ENCODE peak calls at places on chromosomes 11 and 22, in eight cellular contexts. C is C1 segment of cervical spinal cord; Y is stimulated activated CD4-positive, alpha-beta T cell treated with anti-CD3 and anti-CD28 coated beads, TNF-alpha, amount 100 ng/mL, for 48 hours; P is MM.1S; V is ELF-1; O is kidney; Q is fibroblast of mammary gland; R is HL-60. H is an unnamed sample.

GRCh38 chr11:78542007-78542406 is 32.7 kb downstream of the NARS2 start:
- DNase-seq in R (no peak), Q (no peak), V (no peak), C (no peak), O (no peak), P (no peak), Y (no peak), H (no peak)

GRCh38 chr22:46068908-46069481 is 81.3 kb upstream of the PPARA start:
- DNase-seq in O (peak), Q (peak), Y (no peak), P (no peak), R (peak), C (no peak), V (no peak), H (no peak)

GRCh38 chr11:123181075-123181474 is 14.0 kb downstream of the CLMP start:
- DNase-seq in C (no peak), R (no peak), Y (no peak), Q (peak), P (no peak), O (no peak), V (no peak), H (no peak)

GRCh38 chr11:76694664-76695063 is 24.1 kb upstream of the LRRC32 start:
- DNase-seq in V (no peak), C (no peak), P (no peak), R (no peak), Y (no peak), O (no peak), Q (peak), H (no peak)

GRCh38 chr11:124674168-124674517 is 439 bp downstream of the SPA17 start:
- DNase-seq in C (no peak), R (no peak), O (no peak), Q (no peak), Y (no peak), V (peak), P (no peak), H (no peak)

GRCh38 chr11:93543292-93543977 is at the start of gene SMCO4:
- DNase-seq in Y (peak), P (peak), C (peak), V (peak), R (peak), Q (peak), O (peak), H (peak)

GRCh38 chr11:109605006-109605405 is 183.0 kb downstream of the C11orf87 start:
- DNase-seq in O (no peak), V (no peak), P (no peak), R (no peak), Q (no peak), C (no peak), Y (no peak), H (no peak)

GRCh38 chr11:94897330-94897768 is 76.0 kb downstream of the CWC15 start:
- DNase-seq in P (peak), Q (peak), V (peak), O (no peak), C (no peak), Y (peak), R (peak), H (no peak)

GRCh38 chr22:41479671-41480396 is 10.9 kb downstream of the ACO2 start:
- DNase-seq in C (peak), P (no peak), V (no peak), Q (peak), Y (no peak), O (no peak), R (no peak), H (no peak)

GRCh38 chr22:26357813-26358212 is 71.2 kb upstream of the ASPHD2 start:
- DNase-seq in Q (no peak), C (no peak), O (no peak), R (no peak), V (no peak), P (no peak), Y (no peak), H (no peak)

GRCh38 chr22:24503851-24504170 is 8.7 kb downstream of the UPB1 start:
- DNase-seq in Q (no peak), V (no peak), O (peak), Y (no peak), C (no peak), R (no peak), P (no peak), H (no peak)